ENCODE peak calls at places on chromosomes 5 and 9, in ten cellular contexts. One of them, this sample, is unnamed.

GRCh38 chr9:8842402-8843193 is 1043.0 kb upstream of the DMAC1 start:
- DNase-seq in NCI-H69: peak; percentile 39
- DNase-seq in HCEC 1CT: no peak
- DNase-seq in stimulated activated CD4-positive, alpha-beta T cell treated with anti-CD3 and anti-CD28 coated beads, Interleukin-4, amount 100 ng/mL, for 1 hour: no peak
- DNase-seq in HT1080: no peak
- DNase-seq in mucosa of descending colon: no peak
- DNase-seq in MV-4-11: no peak
- DNase-seq in activated CD4-positive, alpha-beta T cell treated with anti-CD3 and anti-CD28 coated beads, Interleukin-2, amount 50 U/mL, for 48 hours: no peak
- DNase-seq in tibial nerve: no peak
- DNase-seq in HS-27A: no peak
- DNase-seq in this sample: no peak

GRCh38 chr5:172678902-172679301 is 37.8 kb downstream of the NEURL1B start:
- DNase-seq in NCI-H69: peak; percentile 47
- DNase-seq in HCEC 1CT: no peak
- DNase-seq in stimulated activated CD4-positive, alpha-beta T cell treated with anti-CD3 and anti-CD28 coated beads, Interleukin-4, amount 100 ng/mL, for 1 hour: no peak
- DNase-seq in HT1080: no peak
- DNase-seq in mucosa of descending colon: peak; percentile 80
- DNase-seq in MV-4-11: no peak
- DNase-seq in activated CD4-positive, alpha-beta T cell treated with anti-CD3 and anti-CD28 coated beads, Interleukin-2, amount 50 U/mL, for 48 hours: no peak
- DNase-seq in tibial nerve: no peak
- DNase-seq in HS-27A: no peak
- DNase-seq in this sample: no peak

GRCh38 chr5:169742773-169743296 is 105.8 kb downstream of the DOCK2 start:
- DNase-seq in NCI-H69: peak; percentile 94
- DNase-seq in HCEC 1CT: no peak
- DNase-seq in stimulated activated CD4-positive, alpha-beta T cell treated with anti-CD3 and anti-CD28 coated beads, Interleukin-4, amount 100 ng/mL, for 1 hour: no peak
- DNase-seq in HT1080: peak; percentile 91
- DNase-seq in mucosa of descending colon: no peak
- DNase-seq in MV-4-11: no peak
- DNase-seq in activated CD4-positive, alpha-beta T cell treated with anti-CD3 and anti-CD28 coated beads, Interleukin-2, amount 50 U/mL, for 48 hours: no peak
- DNase-seq in tibial nerve: no peak
- DNase-seq in HS-27A: no peak
- DNase-seq in this sample: peak; percentile 87

GRCh38 chr9:137988051-137988450 is 110.5 kb downstream of the CACNA1B start:
- DNase-seq in NCI-H69: no peak
- DNase-seq in HCEC 1CT: no peak
- DNase-seq in stimulated activated CD4-positive, alpha-beta T cell treated with anti-CD3 and anti-CD28 coated beads, Interleukin-4, amount 100 ng/mL, for 1 hour: no peak
- DNase-seq in HT1080: no peak
- DNase-seq in mucosa of descending colon: no peak
- DNase-seq in MV-4-11: no peak
- DNase-seq in activated CD4-positive, alpha-beta T cell treated with anti-CD3 and anti-CD28 coated beads, Interleukin-2, amount 50 U/mL, for 48 hours: no peak
- DNase-seq in tibial nerve: no peak
- DNase-seq in HS-27A: no peak
- DNase-seq in this sample: no peak

GRCh38 chr5:172866802-172867748 is 33.0 kb downstream of the ERGIC1 start:
- DNase-seq in NCI-H69: no peak
- DNase-seq in HCEC 1CT: no peak
- DNase-seq in stimulated activated CD4-positive, alpha-beta T cell treated with anti-CD3 and anti-CD28 coated beads, Interleukin-4, amount 100 ng/mL, for 1 hour: no peak
- DNase-seq in HT1080: no peak
- DNase-seq in mucosa of descending colon: peak; percentile 21
- DNase-seq in MV-4-11: no peak
- DNase-seq in activated CD4-positive, alpha-beta T cell treated with anti-CD3 and anti-CD28 coated beads, Interleukin-2, amount 50 U/mL, for 48 hours: no peak
- DNase-seq in tibial nerve: no peak
- DNase-seq in HS-27A: no peak
- DNase-seq in this sample: no peak

GRCh38 chr5:159975462-159976019 is 33.4 kb upstream of the TTC1 start:
- DNase-seq in NCI-H69: peak; percentile 8
- DNase-seq in HCEC 1CT: peak; percentile 98
- DNase-seq in stimulated activated CD4-positive, alpha-beta T cell treated with anti-CD3 and anti-CD28 coated beads, Interleukin-4, amount 100 ng/mL, for 1 hour: no peak
- DNase-seq in HT1080: peak; percentile 96
- DNase-seq in mucosa of descending colon: no peak
- DNase-seq in MV-4-11: peak; percentile 34
- DNase-seq in activated CD4-positive, alpha-beta T cell treated with anti-CD3 and anti-CD28 coated beads, Interleukin-2, amount 50 U/mL, for 48 hours: no peak
- DNase-seq in tibial nerve: no peak
- DNase-seq in HS-27A: peak; percentile 73
- DNase-seq in this sample: no peak

GRCh38 chr5:538271-538771 is 14.1 kb upstream of the SLC9A3 start:
- DNase-seq in NCI-H69: no peak
- DNase-seq in HCEC 1CT: no peak
- DNase-seq in stimulated activated CD4-positive, alpha-beta T cell treated with anti-CD3 and anti-CD28 coated beads, Interleukin-4, amount 100 ng/mL, for 1 hour: no peak
- DNase-seq in HT1080: no peak
- DNase-seq in mucosa of descending colon: peak; percentile 14
- DNase-seq in MV-4-11: no peak
- DNase-seq in activated CD4-positive, alpha-beta T cell treated with anti-CD3 and anti-CD28 coated beads, Interleukin-2, amount 50 U/mL, for 48 hours: no peak
- DNase-seq in tibial nerve: no peak
- DNase-seq in HS-27A: no peak
- DNase-seq in this sample: no peak

GRCh38 chr9:34982352-34982751 is 7.2 kb upstream of the DNAJB5 start:
- DNase-seq in NCI-H69: no peak
- DNase-seq in HCEC 1CT: no peak
- DNase-seq in stimulated activated CD4-positive, alpha-beta T cell treated with anti-CD3 and anti-CD28 coated beads, Interleukin-4, amount 100 ng/mL, for 1 hour: no peak
- DNase-seq in HT1080: no peak
- DNase-seq in mucosa of descending colon: no peak
- DNase-seq in MV-4-11: peak; percentile 87
- DNase-seq in activated CD4-positive, alpha-beta T cell treated with anti-CD3 and anti-CD28 coated beads, Interleukin-2, amount 50 U/mL, for 48 hours: no peak
- DNase-seq in tibial nerve: no peak
- DNase-seq in HS-27A: no peak
- DNase-seq in this sample: no peak

GRCh38 chr5:149448831-149449714 is 70.0 kb upstream of the IL17B start:
- DNase-seq in NCI-H69: peak; percentile 65
- DNase-seq in HCEC 1CT: peak; percentile 49
- DNase-seq in stimulated activated CD4-positive, alpha-beta T cell treated with anti-CD3 and anti-CD28 coated beads, Interleukin-4, amount 100 ng/mL, for 1 hour: no peak
- DNase-seq in HT1080: no peak
- DNase-seq in mucosa of descending colon: no peak
- DNase-seq in MV-4-11: no peak
- DNase-seq in activated CD4-positive, alpha-beta T cell treated with anti-CD3 and anti-CD28 coated beads, Interleukin-2, amount 50 U/mL, for 48 hours: no peak
- DNase-seq in tibial nerve: no peak
- DNase-seq in HS-27A: no peak
- DNase-seq in this sample: no peak

GRCh38 chr5:172646716-172647285 is 5.7 kb downstream of the NEURL1B start:
- DNase-seq in NCI-H69: peak; percentile 16
- DNase-seq in HCEC 1CT: no peak
- DNase-seq in stimulated activated CD4-positive, alpha-beta T cell treated with anti-CD3 and anti-CD28 coated beads, Interleukin-4, amount 100 ng/mL, for 1 hour: no peak
- DNase-seq in HT1080: no peak
- DNase-seq in mucosa of descending colon: peak; percentile 64
- DNase-seq in MV-4-11: no peak
- DNase-seq in activated CD4-positive, alpha-beta T cell treated with anti-CD3 and anti-CD28 coated beads, Interleukin-2, amount 50 U/mL, for 48 hours: no peak
- DNase-seq in tibial nerve: no peak
- DNase-seq in HS-27A: no peak
- DNase-seq in this sample: no peak

GRCh38 chr9:126475933-126476555 is 137.7 kb upstream of the LMX1B start:
- DNase-seq in NCI-H69: no peak
- DNase-seq in HCEC 1CT: no peak
- DNase-seq in stimulated activated CD4-positive, alpha-beta T cell treated with anti-CD3 and anti-CD28 coated beads, Interleukin-4, amount 100 ng/mL, for 1 hour: no peak
- DNase-seq in HT1080: no peak
- DNase-seq in mucosa of descending colon: no peak
- DNase-seq in MV-4-11: no peak
- DNase-seq in activated CD4-positive, alpha-beta T cell treated with anti-CD3 and anti-CD28 coated beads, Interleukin-2, amount 50 U/mL, for 48 hours: no peak
- DNase-seq in tibial nerve: no peak
- DNase-seq in HS-27A: no peak
- DNase-seq in this sample: no peak

GRCh38 chr5:34687269-34688011 is 31.3 kb downstream of the RAI14 start:
- DNase-seq in NCI-H69: no peak
- DNase-seq in HCEC 1CT: peak; percentile 69
- DNase-seq in stimulated activated CD4-positive, alpha-beta T cell treated with anti-CD3 and anti-CD28 coated beads, Interleukin-4, amount 100 ng/mL, for 1 hour: no peak
- DNase-seq in HT1080: peak; percentile 74
- DNase-seq in mucosa of descending colon: no peak
- DNase-seq in MV-4-11: no peak
- DNase-seq in activated CD4-positive, alpha-beta T cell treated with anti-CD3 and anti-CD28 coated beads, Interleukin-2, amount 50 U/mL, for 48 hours: no peak
- DNase-seq in tibial nerve: no peak
- DNase-seq in HS-27A: no peak
- DNase-seq in this sample: no peak

GRCh38 chr5:126525630-126526245 is 69.3 kb downstream of the ALDH7A1 start:
- DNase-seq in NCI-H69: peak; percentile 68
- DNase-seq in HCEC 1CT: no peak
- DNase-seq in stimulated activated CD4-positive, alpha-beta T cell treated with anti-CD3 and anti-CD28 coated beads, Interleukin-4, amount 100 ng/mL, for 1 hour: no peak
- DNase-seq in HT1080: peak; percentile 46
- DNase-seq in mucosa of descending colon: peak; percentile 75
- DNase-seq in MV-4-11: no peak
- DNase-seq in activated CD4-positive, alpha-beta T cell treated with anti-CD3 and anti-CD28 coated beads, Interleukin-2, amount 50 U/mL, for 48 hours: no peak
- DNase-seq in tibial nerve: peak; percentile 45
- DNase-seq in HS-27A: no peak
- DNase-seq in this sample: no peak

GRCh38 chr9:107883496-107884120 is 394.0 kb upstream of the KLF4 start:
- DNase-seq in NCI-H69: no peak
- DNase-seq in HCEC 1CT: no peak
- DNase-seq in stimulated activated CD4-positive, alpha-beta T cell treated with anti-CD3 and anti-CD28 coated beads, Interleukin-4, amount 100 ng/mL, for 1 hour: no peak
- DNase-seq in HT1080: no peak
- DNase-seq in mucosa of descending colon: peak; percentile 27
- DNase-seq in MV-4-11: peak; percentile 61
- DNase-seq in activated CD4-positive, alpha-beta T cell treated with anti-CD3 and anti-CD28 coated beads, Interleukin-2, amount 50 U/mL, for 48 hours: no peak
- DNase-seq in tibial nerve: no peak
- DNase-seq in HS-27A: no peak
- DNase-seq in this sample: no peak

GRCh38 chr9:83238871-83239624 is 176.1 kb upstream of the RASEF start:
- DNase-seq in NCI-H69: peak; percentile 78
- DNase-seq in HCEC 1CT: no peak
- DNase-seq in stimulated activated CD4-positive, alpha-beta T cell treated with anti-CD3 and anti-CD28 coated beads, Interleukin-4, amount 100 ng/mL, for 1 hour: no peak
- DNase-seq in HT1080: no peak
- DNase-seq in mucosa of descending colon: no peak
- DNase-seq in MV-4-11: peak; percentile 93
- DNase-seq in activated CD4-positive, alpha-beta T cell treated with anti-CD3 and anti-CD28 coated beads, Interleukin-2, amount 50 U/mL, for 48 hours: no peak
- DNase-seq in tibial nerve: no peak
- DNase-seq in HS-27A: no peak
- DNase-seq in this sample: peak; percentile 98

GRCh38 chr9:110283736-110284135 is 27.4 kb upstream of the TXN start:
- DNase-seq in NCI-H69: peak; percentile 35
- DNase-seq in HCEC 1CT: no peak
- DNase-seq in stimulated activated CD4-positive, alpha-beta T cell treated with anti-CD3 and anti-CD28 coated beads, Interleukin-4, amount 100 ng/mL, for 1 hour: no peak
- DNase-seq in HT1080: no peak
- DNase-seq in mucosa of descending colon: no peak
- DNase-seq in MV-4-11: no peak
- DNase-seq in activated CD4-positive, alpha-beta T cell treated with anti-CD3 and anti-CD28 coated beads, Interleukin-2, amount 50 U/mL, for 48 hours: no peak
- DNase-seq in tibial nerve: no peak
- DNase-seq in HS-27A: no peak
- DNase-seq in this sample: peak; percentile 74

GRCh38 chr5:142339781-142340180 is 15.0 kb upstream of the SPRY4 start:
- DNase-seq in NCI-H69: no peak
- DNase-seq in HCEC 1CT: no peak
- DNase-seq in stimulated activated CD4-positive, alpha-beta T cell treated with anti-CD3 and anti-CD28 coated beads, Interleukin-4, amount 100 ng/mL, for 1 hour: no peak
- DNase-seq in HT1080: no peak
- DNase-seq in mucosa of descending colon: no peak
- DNase-seq in MV-4-11: no peak
- DNase-seq in activated CD4-positive, alpha-beta T cell treated with anti-CD3 and anti-CD28 coated beads, Interleukin-2, amount 50 U/mL, for 48 hours: no peak
- DNase-seq in tibial nerve: no peak
- DNase-seq in HS-27A: no peak
- DNase-seq in this sample: no peak

GRCh38 chr5:72378636-72379289 is 58.6 kb downstream of the PTCD2 start:
- DNase-seq in NCI-H69: peak; percentile 91
- DNase-seq in HCEC 1CT: peak; percentile 80
- DNase-seq in stimulated activated CD4-positive, alpha-beta T cell treated with anti-CD3 and anti-CD28 coated beads, Interleukin-4, amount 100 ng/mL, for 1 hour: no peak
- DNase-seq in HT1080: peak; percentile 82
- DNase-seq in mucosa of descending colon: no peak
- DNase-seq in MV-4-11: no peak
- DNase-seq in activated CD4-positive, alpha-beta T cell treated with anti-CD3 and anti-CD28 coated beads, Interleukin-2, amount 50 U/mL, for 48 hours: no peak
- DNase-seq in tibial nerve: no peak
- DNase-seq in HS-27A: peak; percentile 68
- DNase-seq in this sample: peak; percentile 90

GRCh38 chr5:128615578-128615977 is 77.5 kb upstream of the FBN2 start:
- DNase-seq in NCI-H69: no peak
- DNase-seq in HCEC 1CT: no peak
- DNase-seq in stimulated activated CD4-positive, alpha-beta T cell treated with anti-CD3 and anti-CD28 coated beads, Interleukin-4, amount 100 ng/mL, for 1 hour: no peak
- DNase-seq in HT1080: no peak
- DNase-seq in mucosa of descending colon: no peak
- DNase-seq in MV-4-11: no peak
- DNase-seq in activated CD4-positive, alpha-beta T cell treated with anti-CD3 and anti-CD28 coated beads, Interleukin-2, amount 50 U/mL, for 48 hours: no peak
- DNase-seq in tibial nerve: no peak
- DNase-seq in HS-27A: no peak
- DNase-seq in this sample: no peak

GRCh38 chr5:173315495-173316352 is 12.5 kb downstream of the STC2 start:
- DNase-seq in NCI-H69: peak; percentile 92
- DNase-seq in HCEC 1CT: peak; percentile 71
- DNase-seq in stimulated activated CD4-positive, alpha-beta T cell treated with anti-CD3 and anti-CD28 coated beads, Interleukin-4, amount 100 ng/mL, for 1 hour: no peak
- DNase-seq in HT1080: no peak
- DNase-seq in mucosa of descending colon: no peak
- DNase-seq in MV-4-11: no peak
- DNase-seq in activated CD4-positive, alpha-beta T cell treated with anti-CD3 and anti-CD28 coated beads, Interleukin-2, amount 50 U/mL, for 48 hours: no peak
- DNase-seq in tibial nerve: no peak
- DNase-seq in HS-27A: no peak
- DNase-seq in this sample: peak; percentile 15

GRCh38 chr9:86764230-86765039 is 182.9 kb downstream of the GAS1 start:
- DNase-seq in NCI-H69: no peak
- DNase-seq in HCEC 1CT: no peak
- DNase-seq in stimulated activated CD4-positive, alpha-beta T cell treated with anti-CD3 and anti-CD28 coated beads, Interleukin-4, amount 100 ng/mL, for 1 hour: no peak
- DNase-seq in HT1080: no peak
- DNase-seq in mucosa of descending colon: no peak
- DNase-seq in MV-4-11: peak; percentile 83
- DNase-seq in activated CD4-positive, alpha-beta T cell treated with anti-CD3 and anti-CD28 coated beads, Interleukin-2, amount 50 U/mL, for 48 hours: no peak
- DNase-seq in tibial nerve: no peak
- DNase-seq in HS-27A: no peak
- DNase-seq in this sample: no peak

GRCh38 chr5:144915452-144915851 is 744.8 kb downstream of the KCTD16 start:
- DNase-seq in NCI-H69: no peak
- DNase-seq in HCEC 1CT: no peak
- DNase-seq in stimulated activated CD4-positive, alpha-beta T cell treated with anti-CD3 and anti-CD28 coated beads, Interleukin-4, amount 100 ng/mL, for 1 hour: no peak
- DNase-seq in HT1080: no peak
- DNase-seq in mucosa of descending colon: no peak
- DNase-seq in MV-4-11: no peak
- DNase-seq in activated CD4-positive, alpha-beta T cell treated with anti-CD3 and anti-CD28 coated beads, Interleukin-2, amount 50 U/mL, for 48 hours: no peak
- DNase-seq in tibial nerve: no peak
- DNase-seq in HS-27A: no peak
- DNase-seq in this sample: no peak

GRCh38 chr5:72109625-72110024 is 2.4 kb downstream of the MAP1B start:
- DNase-seq in NCI-H69: peak; percentile 91
- DNase-seq in HCEC 1CT: no peak
- DNase-seq in stimulated activated CD4-positive, alpha-beta T cell treated with anti-CD3 and anti-CD28 coated beads, Interleukin-4, amount 100 ng/mL, for 1 hour: no peak
- DNase-seq in HT1080: peak; percentile 63
- DNase-seq in mucosa of descending colon: no peak
- DNase-seq in MV-4-11: no peak
- DNase-seq in activated CD4-positive, alpha-beta T cell treated with anti-CD3 and anti-CD28 coated beads, Interleukin-2, amount 50 U/mL, for 48 hours: no peak
- DNase-seq in tibial nerve: no peak
- DNase-seq in HS-27A: no peak
- DNase-seq in this sample: no peak

GRCh38 chr9:89603629-89604462 is 966 bp upstream of the GADD45G start:
- DNase-seq in NCI-H69: peak; percentile 98
- DNase-seq in HCEC 1CT: no peak
- DNase-seq in stimulated activated CD4-positive, alpha-beta T cell treated with anti-CD3 and anti-CD28 coated beads, Interleukin-4, amount 100 ng/mL, for 1 hour: peak; percentile 38
- DNase-seq in HT1080: peak; percentile 7
- DNase-seq in mucosa of descending colon: peak; percentile 87
- DNase-seq in MV-4-11: no peak
- DNase-seq in activated CD4-positive, alpha-beta T cell treated with anti-CD3 and anti-CD28 coated beads, Interleukin-2, amount 50 U/mL, for 48 hours: peak; percentile 50
- DNase-seq in tibial nerve: peak; percentile 44
- DNase-seq in HS-27A: no peak
- DNase-seq in this sample: peak; percentile 89

GRCh38 chr5:81425569-81425968 is 31.6 kb upstream of the ACOT12 start:
- DNase-seq in NCI-H69: peak; percentile 70
- DNase-seq in HCEC 1CT: peak; percentile 74
- DNase-seq in stimulated activated CD4-positive, alpha-beta T cell treated with anti-CD3 and anti-CD28 coated beads, Interleukin-4, amount 100 ng/mL, for 1 hour: no peak
- DNase-seq in HT1080: peak; percentile 56
- DNase-seq in mucosa of descending colon: no peak
- DNase-seq in MV-4-11: peak; percentile 45
- DNase-seq in activated CD4-positive, alpha-beta T cell treated with anti-CD3 and anti-CD28 coated beads, Interleukin-2, amount 50 U/mL, for 48 hours: no peak
- DNase-seq in tibial nerve: no peak
- DNase-seq in HS-27A: no peak
- DNase-seq in this sample: peak; percentile 62

GRCh38 chr5:116068028-116068632 is 16.7 kb upstream of the COMMD10 start:
- DNase-seq in NCI-H69: peak; percentile 72
- DNase-seq in HCEC 1CT: peak; percentile 42
- DNase-seq in stimulated activated CD4-positive, alpha-beta T cell treated with anti-CD3 and anti-CD28 coated beads, Interleukin-4, amount 100 ng/mL, for 1 hour: no peak
- DNase-seq in HT1080: peak; percentile 36
- DNase-seq in mucosa of descending colon: no peak
- DNase-seq in MV-4-11: peak; percentile 33
- DNase-seq in activated CD4-positive, alpha-beta T cell treated with anti-CD3 and anti-CD28 coated beads, Interleukin-2, amount 50 U/mL, for 48 hours: no peak
- DNase-seq in tibial nerve: no peak
- DNase-seq in HS-27A: peak; percentile 3
- DNase-seq in this sample: peak; percentile 25

GRCh38 chr5:151202381-151203139 is 21.3 kb downstream of the CCDC69 start:
- DNase-seq in NCI-H69: no peak
- DNase-seq in HCEC 1CT: peak; percentile 61
- DNase-seq in stimulated activated CD4-positive, alpha-beta T cell treated with anti-CD3 and anti-CD28 coated beads, Interleukin-4, amount 100 ng/mL, for 1 hour: no peak
- DNase-seq in HT1080: peak; percentile 90
- DNase-seq in mucosa of descending colon: no peak
- DNase-seq in MV-4-11: peak; percentile 17
- DNase-seq in activated CD4-positive, alpha-beta T cell treated with anti-CD3 and anti-CD28 coated beads, Interleukin-2, amount 50 U/mL, for 48 hours: peak; percentile 50
- DNase-seq in tibial nerve: no peak
- DNase-seq in HS-27A: no peak
- DNase-seq in this sample: no peak

GRCh38 chr5:134529460-134529859 is 4.0 kb downstream of the JADE2 start:
- DNase-seq in NCI-H69: no peak
- DNase-seq in HCEC 1CT: no peak
- DNase-seq in stimulated activated CD4-positive, alpha-beta T cell treated with anti-CD3 and anti-CD28 coated beads, Interleukin-4, amount 100 ng/mL, for 1 hour: no peak
- DNase-seq in HT1080: no peak
- DNase-seq in mucosa of descending colon: no peak
- DNase-seq in MV-4-11: no peak
- DNase-seq in activated CD4-positive, alpha-beta T cell treated with anti-CD3 and anti-CD28 coated beads, Interleukin-2, amount 50 U/mL, for 48 hours: no peak
- DNase-seq in tibial nerve: no peak
- DNase-seq in HS-27A: no peak
- DNase-seq in this sample: no peak

This sample was measured in NCI-H2171 treated with DMSO at 0.1 percent for 48 hours.